ENCODE peak calls at places on chromosome 10, in four cellular contexts. L, H, N and R are unnamed samples.

GRCh38 chr10:69972951-69973350 is 79.7 kb upstream of the MACROH2A2 start:
- DNase-seq in L (no peak), H (no peak), N (peak), R (no peak)

GRCh38 chr10:99467236-99467999 is 37.0 kb upstream of the GOT1 start:
- DNase-seq in L (no peak), H (no peak), N (peak), R (no peak)

GRCh38 chr10:86815035-86815617 is 58.7 kb downstream of the BMPR1A start:
- DNase-seq in L (no peak), H (no peak), N (peak), R (no peak)

GRCh38 chr10:16280595-16280994 is 156.2 kb upstream of the PTER start:
- DNase-seq in L (no peak), H (no peak), N (no peak), R (no peak)

GRCh38 chr10:93462881-93463280 is 19.3 kb downstream of the MYOF start:
- DNase-seq in L (no peak), H (no peak), N (peak), R (no peak)

GRCh38 chr10:36424377-36424971 is 700.9 kb upstream of the ANKRD30A start:
- DNase-seq in L (no peak), H (no peak), N (no peak), R (no peak)

GRCh38 chr10:31479752-31480151 is 160.7 kb downstream of the ZEB1 start:
- DNase-seq in L (no peak), H (no peak), N (peak), R (no peak)

GRCh38 chr10:79066460-79067240 is 2.1 kb upstream of the ZMIZ1 start:
- DNase-seq in L (no peak), H (peak), N (peak), R (no peak)

GRCh38 chr10:1570652-1571051 is 166.7 kb downstream of the ADARB2 start:
- DNase-seq in L (no peak), H (no peak), N (no peak), R (no peak)

GRCh38 chr10:103769176-103769575 is 86.2 kb downstream of the SH3PXD2A start:
- DNase-seq in L (no peak), H (no peak), N (no peak), R (no peak)

GRCh38 chr10:130958981-130959751 is 352.4 kb downstream of the TCERG1L start:
- DNase-seq in L (no peak), H (no peak), N (no peak), R (no peak)

GRCh38 chr10:123149568-123150228 is 1.8 kb downstream of the HMX2 start:
- DNase-seq in L (no peak), H (no peak), N (peak), R (no peak)

GRCh38 chr10:86533328-86533727 is 11.7 kb upstream of the WAPL start:
- DNase-seq in L (no peak), H (no peak), N (no peak), R (no peak)

GRCh38 chr10:61701055-61701705 is 38.5 kb downstream of the CABCOCO1 start:
- DNase-seq in L (no peak), H (no peak), N (peak), R (no peak)

GRCh38 chr10:107800061-107800460 is 635.6 kb upstream of the SORCS1 start:
- DNase-seq in L (no peak), H (no peak), N (no peak), R (no peak)

GRCh38 chr10:54800677-54801480 is at the start of gene PCDH15:
- DNase-seq in L (no peak), H (no peak), N (no peak), R (no peak)

GRCh38 chr10:15344876-15345285 is 26.2 kb downstream of the FAM171A1 start:
- DNase-seq in L (no peak), H (peak), N (peak), R (no peak)

GRCh38 chr10:26000971-26001370 is 66.9 kb downstream of the MYO3A start:
- DNase-seq in L (no peak), H (no peak), N (no peak), R (no peak)

GRCh38 chr10:70672165-70672992 is at the start of gene ADAMTS14:
- DNase-seq in L (no peak), H (no peak), N (no peak), R (no peak)

GRCh38 chr10:69333205-69333604 is 54.9 kb downstream of the HK1 start:
- DNase-seq in L (peak), H (no peak), N (no peak), R (peak)

GRCh38 chr10:130930821-130931220 is 380.7 kb downstream of the TCERG1L start:
- DNase-seq in L (no peak), H (no peak), N (no peak), R (no peak)

GRCh38 chr10:24988831-24989769 is 26.9 kb downstream of the ENKUR start:
- DNase-seq in L (no peak), H (no peak), N (no peak), R (no peak)

GRCh38 chr10:14595526-14596182 is 179.0 kb downstream of the FAM107B start:
- DNase-seq in L (no peak), H (no peak), N (no peak), R (no peak)

GRCh38 chr10:32413513-32413912 is 32.4 kb upstream of the CCDC7 start:
- DNase-seq in L (no peak), H (no peak), N (peak), R (no peak)

GRCh38 chr10:27783660-27784059 is 38.0 kb upstream of the MKX start:
- DNase-seq in L (no peak), H (peak), N (peak), R (no peak)

GRCh38 chr10:34651796-34652195 is 163.3 kb downstream of the PARD3 start:
- DNase-seq in L (no peak), H (no peak), N (no peak), R (no peak)

GRCh38 chr10:126902157-126902556 is 3.1 kb upstream of the DOCK1 start:
- DNase-seq in L (no peak), H (no peak), N (peak), R (no peak)

GRCh38 chr10:11181996-11182395 is 164.3 kb downstream of the CELF2 start:
- DNase-seq in L (no peak), H (peak), N (no peak), R (peak)

GRCh38 chr10:69869291-69869841 is 67.7 kb downstream of the COL13A1 start:
- DNase-seq in L (no peak), H (no peak), N (peak), R (no peak)

GRCh38 chr10:114103286-114103685 is 59.6 kb downstream of the ADRB1 start:
- DNase-seq in L (no peak), H (no peak), N (peak), R (no peak)

GRCh38 chr10:89799573-89799972 is 98.2 kb downstream of the KIF20B start:
- DNase-seq in L (no peak), H (no peak), N (no peak), R (no peak)

GRCh38 chr10:8912108-8912507 is 857.6 kb downstream of the GATA3 start:
- DNase-seq in L (no peak), H (no peak), N (no peak), R (no peak)

GRCh38 chr10:101695404-101695732 is 398 bp upstream of the FBXW4 start:
- DNase-seq in L (no peak), H (peak), N (no peak), R (no peak)
- H3K27ac ChIP-seq in L (peak), H (peak), N (no peak), R (peak)

GRCh38 chr10:63105811-63106755 is 27.0 kb upstream of the NRBF2 start:
- DNase-seq in L (no peak), H (peak), N (peak), R (no peak)
- H3K4me3 ChIP-seq in L (peak), H (no peak), N (no peak), R (no peak)

DNA sequence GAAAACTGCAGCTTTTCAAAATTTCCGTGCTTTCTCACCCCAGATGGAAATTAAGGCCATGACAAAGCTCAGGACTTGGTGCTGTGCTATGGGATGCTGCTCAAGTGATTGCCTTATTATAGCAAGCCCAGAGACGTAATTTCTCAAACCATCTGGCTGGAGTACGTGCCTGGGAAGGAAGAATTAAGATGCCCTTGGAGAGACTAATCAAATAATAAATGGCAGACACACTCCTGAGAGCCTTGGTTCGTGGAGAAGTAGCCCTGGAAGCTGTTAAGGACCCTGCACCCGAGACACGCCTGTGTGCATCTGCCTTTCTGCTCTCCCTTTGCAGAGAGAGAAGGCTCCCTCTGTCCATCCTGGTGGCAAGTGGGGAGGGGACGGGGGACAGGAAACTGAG is 38.4 kb upstream of the PRLHR start:
- DNase-seq in L (no peak), H (no peak), N (no peak), R (no peak)
- H3K27ac ChIP-seq in L (no peak), H (no peak), N (no peak), R (no peak)

DNA sequence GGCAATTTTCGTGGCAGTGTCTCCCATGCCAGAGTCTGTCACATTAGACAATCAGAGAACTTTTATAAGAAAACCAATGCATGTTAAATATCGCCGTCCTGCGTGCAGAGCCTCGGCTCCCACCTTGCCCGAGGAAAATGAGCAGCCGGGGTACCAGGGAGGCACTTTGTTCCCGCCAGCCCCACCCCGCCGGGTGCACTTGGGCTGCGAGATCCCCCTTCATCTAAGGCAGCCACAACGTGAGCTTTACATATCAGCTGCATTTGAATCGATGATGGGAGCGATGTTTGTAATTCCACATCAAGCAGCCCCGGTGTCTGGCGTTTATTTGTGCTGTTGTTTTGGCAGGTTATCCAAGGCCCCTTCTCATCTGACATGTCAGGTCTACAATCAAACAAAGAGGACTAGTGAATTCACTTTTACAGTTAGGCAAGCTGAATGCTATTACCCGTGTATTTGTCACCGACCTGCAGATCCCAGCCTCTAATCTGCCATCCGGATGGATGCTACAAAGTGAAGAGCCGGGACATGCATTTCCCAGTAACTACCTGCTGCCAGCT is 72.2 kb upstream of the MGMT start:
- DNase-seq in L (no peak), H (no peak), N (no peak), R (no peak)
- H3K4me3 ChIP-seq in L (no peak), H (no peak), N (no peak), R (no peak)

GRCh38 chr10:43693602-43694001 is 44.9 kb upstream of the ZNF32 start:
- DNase-seq in L (no peak), H (no peak), N (peak), R (no peak)
- H3K27ac ChIP-seq in L (no peak), H (no peak), N (no peak), R (no peak)

GRCh38 chr10:109931153-109931552 is 7.8 kb upstream of the XPNPEP1 start:
- DNase-seq in L (no peak), H (peak), N (no peak), R (no peak)

GRCh38 chr10:109933984-109934565 is 10.8 kb upstream of the XPNPEP1 start:
- DNase-seq in L (no peak), H (no peak), N (peak), R (no peak)

GRCh38 chr10:109932391-109932790 is 9.1 kb upstream of the XPNPEP1 start:
- DNase-seq in L (no peak), H (no peak), N (peak), R (no peak)

GRCh38 chr10:109937460-109937859 is 14.1 kb upstream of the XPNPEP1 start:
- DNase-seq in L (no peak), H (no peak), N (no peak), R (no peak)

DNA sequence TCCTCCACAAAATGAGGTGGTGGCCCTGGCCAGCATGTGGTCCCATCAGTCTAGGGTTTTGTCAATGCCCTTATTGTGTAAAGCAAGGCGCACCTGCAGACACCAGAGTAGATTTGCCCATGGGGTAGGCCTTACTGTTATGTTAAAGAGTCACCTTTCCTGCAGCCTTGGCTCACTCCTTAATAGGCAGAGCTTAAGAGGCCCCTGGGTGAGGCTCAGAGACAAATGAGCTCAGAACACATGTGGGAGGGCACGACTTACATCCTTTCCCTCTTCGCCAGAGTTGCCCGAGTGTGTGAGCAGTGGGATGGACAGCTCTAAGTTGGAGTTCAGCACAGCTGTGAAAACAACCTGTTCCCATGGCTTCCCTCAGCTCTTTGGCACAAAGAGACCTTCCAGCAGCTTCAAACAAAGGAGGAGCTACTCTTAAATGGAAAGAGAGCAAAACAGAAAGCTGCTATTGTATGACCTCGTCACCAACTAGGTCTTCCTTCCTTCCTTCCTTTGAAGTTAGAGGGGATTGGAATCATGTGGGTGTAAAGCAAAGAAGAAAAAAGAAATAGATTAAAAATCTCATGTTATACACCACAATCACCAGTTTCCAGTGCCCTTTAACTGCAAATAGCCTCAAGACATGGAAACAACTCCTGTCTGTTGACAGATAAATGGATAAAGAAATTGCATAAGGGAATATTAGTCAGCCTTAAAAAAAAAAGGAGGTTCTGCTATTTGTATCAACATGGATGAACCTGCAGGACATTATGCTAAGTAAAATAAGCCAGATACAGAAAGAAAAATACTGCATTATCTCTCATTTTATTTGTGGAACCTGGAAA is 11.9 kb upstream of the XPNPEP1 start:
- DNase-seq in L (no peak), H (peak), N (peak), R (no peak)
- H3K4me3 ChIP-seq in L (no peak), H (no peak), N (no peak), R (peak)

GRCh38 chr10:77737608-77738007 is 100.0 kb upstream of the KCNMA1 start:
- DNase-seq in L (no peak), H (no peak), N (peak), R (no peak)
- H3K27ac ChIP-seq in L (no peak), H (no peak), N (no peak), R (no peak)

GRCh38 chr10:67836491-67836890 is 1.5 kb downstream of the DNAJC12 start:
- DNase-seq in L (no peak), H (no peak), N (no peak), R (no peak)

GRCh38 chr10:67837519-67838314 is at the start of gene DNAJC12:
- DNase-seq in L (no peak), H (no peak), N (peak), R (no peak)

GRCh38 chr10:67839957-67840356 is 2.0 kb upstream of the DNAJC12 start:
- DNase-seq in L (no peak), H (no peak), N (peak), R (no peak)

GRCh38 chr10:67834375-67834774 is 3.6 kb downstream of the DNAJC12 start:
- DNase-seq in L (no peak), H (no peak), N (no peak), R (no peak)

DNA sequence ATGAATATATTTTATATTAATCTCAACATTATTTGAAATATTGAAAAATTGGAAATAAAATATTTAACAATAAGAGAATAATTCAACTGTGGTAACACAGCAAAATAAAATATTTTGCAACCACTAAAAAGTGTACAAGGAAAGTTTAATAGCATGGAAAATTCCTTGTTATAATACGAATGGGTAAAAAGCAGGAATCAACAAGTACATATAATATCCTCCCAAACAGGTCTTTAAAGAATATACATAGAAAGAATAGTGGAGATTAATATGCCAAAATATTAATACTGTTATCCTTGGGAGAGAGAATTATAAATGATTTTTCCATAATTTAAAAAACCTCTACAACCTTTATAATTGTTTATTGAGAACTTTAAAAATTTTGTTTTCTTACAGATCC is 1.0 kb downstream of the DNAJC12 start:
- DNase-seq in L (no peak), H (no peak), N (no peak), R (no peak)
- H3K4me3 ChIP-seq in L (peak), H (no peak), N (no peak), R (peak)